ENCODE peak calls at places on chromosomes 2 and 18, in four cellular contexts. W, X, E and Z are unnamed samples.

GRCh38 chr2:37418956-37419355 is 74.5 kb downstream of the QPCT start:
- DNase-seq in E (no peak), W (no peak), X (no peak), Z (no peak)

GRCh38 chr2:74327627-74328026 is 15.6 kb downstream of the SLC4A5 start:
- DNase-seq in X (no peak), W (no peak), E (no peak), Z (no peak)

GRCh38 chr2:237202288-237203030 is 116.8 kb downstream of the COPS8 start:
- DNase-seq in W (no peak), X (no peak), E (no peak), Z (no peak)

GRCh38 chr18:27583021-27583420 is 397.9 kb upstream of the CHST9 start:
- DNase-seq in W (no peak), E (no peak), X (no peak), Z (no peak)

GRCh38 chr2:63613391-63613901 is 24.7 kb downstream of the MDH1 start:
- DNase-seq in E (no peak), W (no peak), X (no peak), Z (no peak)

GRCh38 chr2:28626891-28627421 is 124.7 kb upstream of the PPP1CB start:
- DNase-seq in X (no peak), W (no peak), E (no peak), Z (no peak)

GRCh38 chr18:41767960-41768359 is 187.1 kb upstream of the PIK3C3 start:
- DNase-seq in X (no peak), W (peak), E (no peak), Z (no peak)

GRCh38 chr2:127082974-127083373 is 24.0 kb downstream of the BIN1 start:
- DNase-seq in X (no peak), E (no peak), W (no peak), Z (no peak)

GRCh38 chr2:237600205-237600846 is 9.8 kb upstream of the RAB17 start:
- DNase-seq in E (no peak), X (no peak), W (peak), Z (no peak)

GRCh38 chr2:175205523-175205922 is 24.0 kb upstream of the ATP5MC3 start:
- DNase-seq in X (no peak), W (no peak), E (no peak), Z (no peak)

GRCh38 chr2:25685030-25685429 is 11.7 kb upstream of the DTNB start:
- DNase-seq in X (no peak), E (no peak), W (no peak), Z (no peak)

GRCh38 chr2:29374823-29375222 is 259.6 kb downstream of the CLIP4 start:
- DNase-seq in E (no peak), W (no peak), X (no peak), Z (no peak)

GRCh38 chr2:128311755-128312341 is 6.8 kb downstream of the HS6ST1 start:
- DNase-seq in X (no peak), E (no peak), W (peak), Z (peak)
- TF ChIP-seq NRF1 in X (no peak), E (no peak), W (no peak), Z (no peak)

DNA sequence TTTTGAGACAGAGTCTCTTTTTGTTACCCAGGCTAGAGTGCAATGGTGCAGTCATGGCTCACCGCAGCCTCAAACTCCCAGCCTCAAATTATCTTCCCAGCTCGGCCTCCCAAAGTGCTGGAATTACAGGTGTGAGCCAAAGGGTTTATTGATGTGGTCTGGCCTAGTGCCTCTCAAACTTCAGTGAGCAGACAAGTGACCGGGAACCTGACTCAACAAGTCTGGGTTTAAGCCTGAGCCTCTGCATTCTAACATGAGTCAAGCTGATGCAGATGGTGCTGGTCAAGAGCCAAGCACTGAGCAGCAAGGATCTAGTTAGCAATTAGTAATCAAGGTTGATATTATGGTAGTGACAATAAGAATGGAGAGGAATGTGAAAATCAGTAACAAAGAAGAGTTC is 21.3 kb downstream of the CDK15 start:
- DNase-seq in E (no peak), X (no peak), W (no peak), Z (no peak)
- TF ChIP-seq NRF1 in E (no peak), X (no peak), W (no peak), Z (no peak)

GRCh38 chr2:216635701-216636541 is 2.7 kb downstream of the IGFBP2 start:
- DNase-seq in X (no peak), E (no peak), W (peak), Z (no peak)

GRCh38 chr2:216633616-216634316 is 546 bp downstream of the IGFBP2 start:
- DNase-seq in W (peak), E (no peak), X (no peak), Z (no peak)

GRCh38 chr2:216632952-216633615 is at the start of gene IGFBP2:
- DNase-seq in X (no peak), W (peak), E (no peak), Z (no peak)

GRCh38 chr2:216635171-216635570 is 2.0 kb downstream of the IGFBP2 start:
- DNase-seq in W (peak), E (no peak), X (no peak), Z (no peak)

GRCh38 chr2:216634317-216635148 is 1.3 kb downstream of the IGFBP2 start:
- DNase-seq in E (no peak), W (peak), X (no peak), Z (no peak)
- TF ChIP-seq NRF1 in E (no peak), W (no peak), X (no peak), Z (no peak)

GRCh38 chr2:19540739-19541503 is 182.5 kb upstream of the OSR1 start:
- DNase-seq in X (no peak), W (no peak), E (no peak), Z (no peak)
- TF ChIP-seq NRF1 in X (no peak), W (no peak), E (no peak), Z (no peak)

GRCh38 chr2:70554338-70554892 is 789 bp upstream of the TGFA start:
- DNase-seq in E (no peak), W (no peak), X (no peak), Z (no peak)
- TF ChIP-seq NRF1 in E (no peak), W (no peak), X (no peak), Z (no peak)

DNA sequence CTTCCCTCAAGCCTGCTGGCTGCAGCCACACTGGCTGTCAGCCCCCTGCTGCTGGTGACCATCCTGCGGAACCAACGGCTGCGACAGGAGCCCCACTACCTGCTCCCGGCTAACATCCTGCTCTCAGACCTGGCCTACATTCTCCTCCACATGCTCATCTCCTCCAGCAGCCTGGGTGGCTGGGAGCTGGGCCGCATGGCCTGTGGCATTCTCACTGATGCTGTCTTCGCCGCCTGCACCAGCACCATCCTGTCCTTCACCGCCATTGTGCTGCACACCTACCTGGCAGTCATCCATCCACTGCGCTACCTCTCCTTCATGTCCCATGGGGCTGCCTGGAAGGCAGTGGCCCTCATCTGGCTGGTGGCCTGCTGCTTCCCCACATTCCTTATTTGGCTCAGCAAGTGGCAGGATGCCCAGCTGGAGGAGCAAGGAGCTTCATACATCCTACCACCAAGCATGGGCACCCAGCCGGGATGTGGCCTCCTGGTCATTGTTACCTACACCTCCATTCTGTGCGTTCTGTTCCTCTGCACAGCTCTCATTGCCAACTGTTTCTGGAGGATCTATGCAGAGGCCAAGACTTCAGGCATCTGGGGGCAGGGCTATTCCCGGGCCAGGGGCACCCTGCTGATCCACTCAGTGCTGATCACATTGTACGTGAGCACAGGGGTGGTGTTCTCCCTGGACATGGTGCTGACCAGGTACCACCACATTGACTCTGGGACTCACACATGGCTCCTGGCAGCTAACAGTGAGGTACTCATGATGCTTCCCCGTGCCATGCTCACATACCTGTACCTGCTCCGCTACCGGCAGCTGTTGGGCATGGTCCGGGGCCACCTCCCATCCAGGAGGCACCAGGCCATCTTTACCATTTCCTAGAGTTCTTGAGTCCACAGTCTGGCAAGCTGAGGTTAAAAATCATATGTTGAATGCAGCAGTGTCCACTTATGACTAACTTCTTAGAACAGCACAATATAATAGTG is 735 bp downstream of the GPR148 start:
- DNase-seq in X (no peak), W (no peak), E (no peak), Z (no peak)
- TF ChIP-seq NRF1 in X (no peak), W (no peak), E (no peak), Z (no peak)

DNA sequence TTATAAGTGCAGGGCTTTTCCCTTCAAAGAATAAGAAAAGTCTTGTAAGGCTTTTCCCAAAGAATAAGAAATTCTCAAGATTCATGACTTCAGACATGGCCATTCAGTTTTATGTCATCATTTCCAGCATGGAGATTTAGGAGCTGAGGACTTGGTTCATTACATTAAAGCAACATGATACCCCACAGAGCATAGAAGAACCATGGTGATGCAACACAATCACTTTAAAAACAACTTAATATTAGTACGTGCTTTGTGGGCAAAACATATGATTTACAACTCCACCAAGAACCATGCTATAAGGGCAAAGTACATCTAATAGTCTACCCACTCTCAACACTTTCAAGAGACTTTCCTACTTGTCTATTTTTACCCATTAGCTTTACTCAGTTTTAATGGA is 214.4 kb downstream of the SRBD1 start:
- DNase-seq in E (no peak), W (no peak), X (no peak), Z (no peak)
- TF ChIP-seq NRF1 in E (no peak), W (no peak), X (no peak), Z (no peak)

GRCh38 chr2:45992021-45992745 is 305.0 kb upstream of the EPAS1 start:
- DNase-seq in E (no peak), W (no peak), X (no peak), Z (peak)
- TF ChIP-seq NRF1 in E (no peak), W (no peak), X (no peak), Z (no peak)

DNA sequence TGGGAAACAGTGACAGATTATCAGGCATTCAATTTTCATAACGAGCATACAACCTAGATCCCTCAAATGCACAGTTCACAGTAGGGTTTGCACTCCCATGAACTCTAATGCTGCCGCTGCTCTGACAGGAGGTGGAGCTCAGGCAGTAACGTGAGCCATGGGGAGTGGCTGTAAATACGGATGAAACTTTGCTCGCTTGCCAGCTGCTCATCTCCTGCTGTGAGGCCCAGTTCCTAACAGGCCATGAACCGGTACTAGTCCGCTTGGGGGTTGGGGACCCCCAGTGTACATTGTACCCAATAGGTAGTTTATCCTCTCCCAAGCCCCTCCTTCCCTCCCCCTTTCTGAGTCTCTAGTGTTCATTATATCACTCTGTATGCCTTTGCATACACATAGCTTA is 94.6 kb downstream of the PTH2R start:
- DNase-seq in X (no peak), W (no peak), E (no peak), Z (no peak)
- TF ChIP-seq NRF1 in X (no peak), W (no peak), E (no peak), Z (no peak)